ENCODE peak calls at places on chromosomes 16 and 17, in ten cellular contexts. R is activated T-cell treated with anti-CD3 and anti-CD28 coated beads for 48 hours; C is stimulated activated CD4-positive, alpha-beta T cell treated with anti-CD3 and anti-CD28 coated beads, Interleukin-2, amount 100 ng/mL, for 48 hours; B is NCI-H748 treated with DMSO at 0.1 percent for 48 hours; X is GM04503; N is activated CD8-positive, alpha-beta memory T cell treated with anti-CD3 and anti-CD28 coated beads for 48 hours; G is RPMI7951; O is C1 segment of cervical spinal cord; L is lower leg skin; Q is transverse colon. A is an unnamed sample.
A peak's percentile ranks its signal among the peaks of the same experiment; 100 is the strongest.

GRCh38 chr17:77451271-77451893 is 310.6 kb downstream of the SEC14L1 start:
- DNase-seq in N (no peak), O (peak; percentile 81), B (no peak), R (peak; percentile 71), C (peak; percentile 67), L (no peak), G (peak; percentile 74), Q (peak; percentile 83), X (no peak), A (peak; percentile 35)

GRCh38 chr17:6110088-6110487 is 39.9 kb downstream of the WSCD1 start:
- DNase-seq in X (no peak), O (no peak), R (no peak), L (no peak), G (no peak), C (no peak), N (no peak), B (no peak), Q (peak; percentile 36), A (no peak)

GRCh38 chr17:2893422-2893914 is 97.2 kb downstream of the RAP1GAP2 start:
- DNase-seq in C (no peak), Q (peak; percentile 79), X (no peak), G (no peak), R (no peak), L (no peak), B (no peak), N (no peak), O (no peak), A (no peak)

GRCh38 chr17:44176671-44177501 is 6.4 kb downstream of the ASB16 start:
- DNase-seq in Q (no peak), O (no peak), B (no peak), N (no peak), X (no peak), G (no peak), C (no peak), R (no peak), L (no peak), A (no peak)

GRCh38 chr17:5486206-5487124 is at the start of gene MIS12:
- DNase-seq in L (peak; percentile 100), R (peak; percentile 93), X (peak; percentile 95), N (peak; percentile 90), C (peak; percentile 90), G (peak; percentile 99), O (peak; percentile 97), B (peak; percentile 99), Q (peak; percentile 98), A (peak; percentile 99)

GRCh38 chr16:8958344-8958808 is 5.3 kb downstream of the USP7 start:
- DNase-seq in N (no peak), C (no peak), Q (peak; percentile 52), O (peak; percentile 10), B (no peak), G (peak; percentile 84), L (no peak), R (no peak), X (peak; percentile 37), A (no peak)

GRCh38 chr17:51336112-51336822 is 75.9 kb downstream of the UTP18 start:
- DNase-seq in Q (no peak), B (no peak), G (no peak), N (no peak), L (no peak), X (no peak), R (no peak), C (no peak), O (no peak), A (no peak)

GRCh38 chr17:17354560-17355357 is 51.6 kb downstream of the NT5M start:
- DNase-seq in X (no peak), O (peak; percentile 23), C (peak; percentile 74), B (peak; percentile 78), L (peak; percentile 94), N (peak; percentile 81), G (peak; percentile 43), Q (peak; percentile 68), R (peak; percentile 68), A (peak; percentile 95)

GRCh38 chr16:2278272-2278608 is 10.3 kb upstream of the RNPS1 start:
- DNase-seq in L (no peak), C (no peak), R (no peak), Q (no peak), N (no peak), X (no peak), G (no peak), O (no peak), B (no peak), A (no peak)

GRCh38 chr17:38415250-38416194 is 12.7 kb upstream of the ARHGAP23 start:
- DNase-seq in Q (peak; percentile 40), O (no peak), N (no peak), C (no peak), B (peak; percentile 43), L (no peak), X (no peak), R (no peak), G (no peak), A (peak; percentile 87)

GRCh38 chr16:3949287-3949686 is 68.8 kb upstream of the CREBBP start:
- DNase-seq in N (no peak), B (no peak), G (no peak), Q (no peak), L (no peak), X (no peak), O (no peak), R (no peak), C (no peak), A (peak; percentile 55)